ENCODE peak calls at places on chromosomes 3 and 15, in eight cellular contexts. G is SK-N-SH, V is GM12878, P is HepG2, K is H1, Z is HCT116, W is K562, B is endothelial cell of umbilical vein. H is an unnamed sample.

GRCh38 chr15:21260966-21261395 is 179.3 kb downstream of the POTEB3 start:
- DNase-seq in G (no peak), V (no peak), P (no peak), K (no peak), Z (no peak), W (no peak), B (no peak), H (no peak)

GRCh38 chr3:38459499-38460048 is 5.9 kb downstream of the ACVR2B start:
- DNase-seq in G (no peak), V (no peak), P (no peak), K (no peak), Z (no peak), W (no peak), B (no peak), H (no peak)

GRCh38 chr15:100824211-100824610 is 55.4 kb upstream of the ALDH1A3 start:
- DNase-seq in G (no peak), V (no peak), P (no peak), K (no peak), Z (no peak), W (no peak), B (peak; percentile 4), H (no peak)

GRCh38 chr3:152977356-152977755 is 142.4 kb downstream of the P2RY1 start:
- DNase-seq in G (no peak), V (no peak), P (no peak), K (no peak), Z (no peak), W (no peak), B (peak; percentile 23), H (no peak)

GRCh38 chr3:185103359-185104127 is 49.3 kb downstream of the C3orf70 start:
- DNase-seq in G (no peak), V (no peak), P (peak; percentile 97), K (no peak), Z (no peak), W (no peak), B (no peak), H (no peak)

GRCh38 chr15:100711479-100712130 is 109.2 kb downstream of the ASB7 start:
- DNase-seq in G (no peak), V (no peak), P (no peak), K (no peak), Z (no peak), W (no peak), B (no peak), H (no peak)

GRCh38 chr3:171138027-171138426 is 111.5 kb upstream of the SLC2A2 start:
- DNase-seq in G (no peak), V (no peak), P (no peak), K (no peak), Z (no peak), W (no peak), B (no peak), H (no peak)

GRCh38 chr3:39146083-39146501 is 7.3 kb downstream of the CSRNP1 start:
- DNase-seq in G (no peak), V (no peak), P (no peak), K (no peak), Z (no peak), W (no peak), B (no peak), H (no peak)

GRCh38 chr3:169104972-169105371 is 558.5 kb downstream of the MECOM start:
- DNase-seq in G (no peak), V (no peak), P (peak; percentile 9), K (no peak), Z (peak; percentile 7), W (no peak), B (peak; percentile 62), H (no peak)

GRCh38 chr3:76400141-76400540 is 614.8 kb upstream of the ZNF717 start:
- DNase-seq in G (no peak), V (no peak), P (no peak), K (no peak), Z (no peak), W (no peak), B (no peak), H (no peak)

GRCh38 chr3:52435246-52436101 is 9.4 kb downstream of the SEMA3G start:
- DNase-seq in G (peak; percentile 25), V (no peak), P (no peak), K (no peak), Z (no peak), W (no peak), B (no peak), H (no peak)

GRCh38 chr3:151925876-151926275 is 52.4 kb downstream of the SUCNR1 start:
- DNase-seq in G (no peak), V (no peak), P (no peak), K (no peak), Z (no peak), W (no peak), B (peak; percentile 67), H (no peak)

GRCh38 chr3:56851966-56852884 is 50.5 kb upstream of the ARHGEF3 start:
- DNase-seq in G (no peak), V (no peak), P (no peak), K (no peak), Z (no peak), W (no peak), B (no peak), H (no peak)

GRCh38 chr3:116445291-116445841 is at the start of gene LSAMP:
- DNase-seq in G (peak; percentile 76), V (no peak), P (no peak), K (peak; percentile 63), Z (no peak), W (no peak), B (no peak), H (no peak)

GRCh38 chr3:12147263-12147780 is 11.4 kb downstream of the TIMP4 start:
- DNase-seq in G (no peak), V (no peak), P (no peak), K (no peak), Z (no peak), W (no peak), B (no peak), H (no peak)

GRCh38 chr15:101451886-101452285 is 37.6 kb downstream of the PCSK6 start:
- DNase-seq in G (no peak), V (no peak), P (no peak), K (no peak), Z (no peak), W (no peak), B (no peak), H (no peak)

GRCh38 chr15:32959077-32959476 is 235.4 kb downstream of the FMN1 start:
- DNase-seq in G (no peak), V (no peak), P (no peak), K (no peak), Z (no peak), W (no peak), B (no peak), H (no peak)

GRCh38 chr15:36831125-36831914 is 251.9 kb downstream of the CDIN1 start:
- DNase-seq in G (no peak), V (peak; percentile 53), P (no peak), K (no peak), Z (no peak), W (no peak), B (no peak), H (no peak)

GRCh38 chr3:49805884-49806701 is 3.0 kb downstream of the INKA1 start:
- DNase-seq in G (peak; percentile 67), V (no peak), P (no peak), K (no peak), Z (no peak), W (peak; percentile 31), B (peak; percentile 95), H (no peak)

GRCh38 chr3:195160257-195160898 is 110.6 kb downstream of the XXYLT1 start:
- DNase-seq in G (peak; percentile 59), V (no peak), P (peak; percentile 95), K (no peak), Z (no peak), W (no peak), B (peak; percentile 97), H (no peak)

GRCh38 chr3:139117883-139118760 is 73.4 kb upstream of the PRR23C start:
- DNase-seq in G (no peak), V (no peak), P (no peak), K (peak; percentile 34), Z (no peak), W (no peak), B (no peak), H (no peak)

GRCh38 chr15:37109952-37110630 is 9.7 kb upstream of the MEIS2 start:
- DNase-seq in G (peak; percentile 51), V (no peak), P (no peak), K (peak; percentile 66), Z (no peak), W (no peak), B (no peak), H (no peak)

GRCh38 chr3:195909294-195909644 is 918 bp upstream of the TNK2 start:
- DNase-seq in G (no peak), V (no peak), P (no peak), K (peak; percentile 68), Z (no peak), W (no peak), B (peak; percentile 28), H (no peak)

GRCh38 chr3:8903191-8903590 is 60.1 kb downstream of the RAD18 start:
- DNase-seq in G (no peak), V (no peak), P (no peak), K (no peak), Z (no peak), W (no peak), B (no peak), H (no peak)
- H3K9ac ChIP-seq in G (no peak overlapping the region), V (no peak overlapping the region), P (no peak overlapping the region), K (no peak overlapping the region), Z (no peak overlapping the region), W (no peak overlapping the region), B (no peak overlapping the region), H (no peak overlapping the region)

GRCh38 chr3:14490831-14491230 is 49.3 kb downstream of the GRIP2 start:
- DNase-seq in G (no peak), V (no peak), P (no peak), K (no peak), Z (no peak), W (no peak), B (no peak), H (no peak)
- TF ChIP-seq POLR2AphosphoS5 in G (no peak), V (no peak), P (no peak), K (no peak), Z (no peak), W (no peak), B (no peak), H (no peak)

GRCh38 chr3:104102386-104102785 is 1264.3 kb upstream of the ALCAM start:
- DNase-seq in G (no peak), V (peak; percentile 23), P (peak; percentile 29), K (peak; percentile 56), Z (peak; percentile 45), W (no peak), B (peak; percentile 60), H (peak; percentile 52)

GRCh38 chr3:104101736-104102135 is 1265.0 kb upstream of the ALCAM start:
- DNase-seq in G (no peak), V (no peak), P (no peak), K (no peak), Z (no peak), W (no peak), B (no peak), H (no peak)
- H3K9ac ChIP-seq in G (no peak overlapping the region), V (no peak overlapping the region), P (no peak overlapping the region), K (no peak overlapping the region), Z (no peak overlapping the region), W (no peak overlapping the region), B (no peak overlapping the region), H (no peak overlapping the region)

GRCh38 chr3:154875142-154875541 is 205.0 kb upstream of the MME start:
- DNase-seq in G (no peak), V (no peak), P (no peak), K (no peak), Z (no peak), W (no peak), B (no peak), H (no peak)

DNA sequence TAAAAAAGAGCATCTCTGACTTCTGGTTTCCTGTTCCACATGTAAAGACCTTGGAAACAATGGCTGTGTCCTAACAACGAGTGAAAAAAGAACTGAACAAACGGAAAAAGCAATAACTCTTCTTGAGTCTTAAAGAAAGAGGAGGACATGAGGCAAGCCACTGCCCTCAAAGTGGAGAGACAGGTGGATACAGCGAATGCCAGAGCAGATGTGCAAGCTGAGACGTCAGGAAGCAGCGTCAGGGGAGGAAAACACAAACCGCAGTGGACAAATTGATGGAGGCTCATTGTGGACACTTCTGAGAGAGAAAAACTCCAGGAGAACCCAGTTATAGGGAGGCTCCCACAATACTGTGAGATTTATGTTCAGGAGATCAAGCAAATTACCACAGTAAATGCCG is 208.0 kb upstream of the MME start:
- DNase-seq in G (no peak), V (no peak), P (no peak), K (no peak), Z (no peak), W (no peak), B (peak; percentile 15), H (no peak)
- TF ChIP-seq POLR2AphosphoS5 in G (no peak), V (no peak), P (no peak), K (no peak), Z (no peak), W (no peak), B (no peak), H (no peak)

H was measured in SK-N-MC.